ENCODE peak calls at places on chromosomes 2 and 18, in four cellular contexts. X is K562, E is HL-60, D is GM12878. A is an unnamed sample.

GRCh38 chr2:143575340-143575739 is 446.1 kb downstream of the ARHGAP15 start:
- DNase-seq in D (no peak), X (no peak), E (no peak), A (no peak)

GRCh38 chr18:60038731-60039130 is 138.9 kb downstream of the PMAIP1 start:
- DNase-seq in E (no peak), X (no peak), D (no peak), A (no peak)

GRCh38 chr2:213723707-213724106 is 439.4 kb downstream of the SPAG16 start:
- DNase-seq in X (no peak), E (no peak), D (no peak), A (no peak)

GRCh38 chr2:70947556-70948184 is 12.0 kb downstream of the ATP6V1B1 start:
- DNase-seq in D (no peak), X (no peak), E (no peak), A (no peak)

GRCh38 chr2:199443589-199444130 is 14.1 kb downstream of the SATB2 start:
- DNase-seq in D (no peak), E (no peak), X (no peak), A (no peak)

GRCh38 chr2:204871246-204871953 is 326.1 kb downstream of the PARD3B start:
- DNase-seq in D (no peak), X (no peak), E (no peak), A (no peak)

GRCh38 chr2:102253140-102253752 is 58.1 kb upstream of the IL1RL1 start:
- DNase-seq in D (no peak), E (no peak), X (no peak), A (no peak)

GRCh38 chr2:168552450-168552856 is 96.4 kb downstream of the CERS6 start:
- DNase-seq in E (peak), X (no peak), D (peak), A (peak)

GRCh38 chr2:108612514-108613183 is 78.4 kb downstream of the LIMS1 start:
- DNase-seq in D (peak), E (no peak), X (peak), A (no peak)

GRCh38 chr2:197369946-197370325 is 59.4 kb upstream of the ANKRD44 start:
- DNase-seq in E (no peak), X (no peak), D (no peak), A (no peak)

GRCh38 chr18:75075429-75075841 is 133.5 kb downstream of the PTGR3 start:
- DNase-seq in E (no peak), D (no peak), X (no peak), A (no peak)

GRCh38 chr2:72946466-72946865 is 29.1 kb downstream of the EMX1 start:
- DNase-seq in D (no peak), X (no peak), E (no peak), A (no peak)

GRCh38 chr2:186229265-186229664 is 256.8 kb upstream of the ZC3H15 start:
- DNase-seq in D (no peak), E (no peak), X (no peak), A (no peak)

GRCh38 chr2:195813401-195813800 is 156.4 kb downstream of the SLC39A10 start:
- DNase-seq in X (no peak), D (no peak), E (no peak), A (no peak)

GRCh38 chr2:19900536-19901200 is 1.1 kb downstream of the TTC32 start:
- DNase-seq in X (peak), E (peak), D (no peak), A (no peak)

GRCh38 chr2:35873921-35874320 is 481.7 kb upstream of the CRIM1 start:
- DNase-seq in E (no peak), D (no peak), X (no peak), A (no peak)

GRCh38 chr18:76246579-76246978 is 248.5 kb downstream of the ZNF516 start:
- DNase-seq in D (no peak), E (no peak), X (no peak), A (no peak)

GRCh38 chr18:79496978-79497637 is 101.4 kb downstream of the NFATC1 start:
- DNase-seq in E (no peak), D (no peak), X (no peak), A (no peak)

GRCh38 chr2:167551411-167551810 is 663.1 kb downstream of the XIRP2 start:
- DNase-seq in E (no peak), X (no peak), D (no peak), A (no peak)

GRCh38 chr2:1981850-1982249 is 237.5 kb upstream of the PXDN start:
- DNase-seq in X (no peak), E (no peak), D (no peak), A (no peak)

GRCh38 chr2:225091336-225091735 is 49.1 kb upstream of the DOCK10 start:
- DNase-seq in E (no peak), X (no peak), D (no peak), A (no peak)

GRCh38 chr18:72181241-72181764 is 362.8 kb downstream of the CBLN2 start:
- DNase-seq in E (no peak), X (no peak), D (peak), A (no peak)

GRCh38 chr2:233935426-233935825 is 18.3 kb downstream of the TRPM8 start:
- DNase-seq in X (no peak), D (no peak), E (no peak), A (no peak)
- TF ChIP-seq POLR2AphosphoS5 in X (no peak), D (no peak), E (no peak), A (no peak)

GRCh38 chr2:11370377-11371098 is 26.1 kb upstream of the ROCK2 start:
- DNase-seq in X (no peak), E (no peak), D (no peak), A (no peak)
- TF ChIP-seq SPI1 in X (no peak), E (no peak), D (no peak), A (no peak)

GRCh38 chr2:38377501-38378258 is 607 bp upstream of the ATL2 start:
- DNase-seq in E (no peak), X (no peak), D (no peak), A (no peak)
- TF ChIP-seq POLR2AphosphoS5 in E (no peak), X (no peak), D (no peak), A (no peak)

GRCh38 chr2:18209934-18210639 is 331.6 kb downstream of the KCNS3 start:
- DNase-seq in D (no peak), E (no peak), X (no peak), A (no peak)
- TF ChIP-seq SPI1 in D (no peak), E (no peak), X (no peak), A (no peak)

DNA sequence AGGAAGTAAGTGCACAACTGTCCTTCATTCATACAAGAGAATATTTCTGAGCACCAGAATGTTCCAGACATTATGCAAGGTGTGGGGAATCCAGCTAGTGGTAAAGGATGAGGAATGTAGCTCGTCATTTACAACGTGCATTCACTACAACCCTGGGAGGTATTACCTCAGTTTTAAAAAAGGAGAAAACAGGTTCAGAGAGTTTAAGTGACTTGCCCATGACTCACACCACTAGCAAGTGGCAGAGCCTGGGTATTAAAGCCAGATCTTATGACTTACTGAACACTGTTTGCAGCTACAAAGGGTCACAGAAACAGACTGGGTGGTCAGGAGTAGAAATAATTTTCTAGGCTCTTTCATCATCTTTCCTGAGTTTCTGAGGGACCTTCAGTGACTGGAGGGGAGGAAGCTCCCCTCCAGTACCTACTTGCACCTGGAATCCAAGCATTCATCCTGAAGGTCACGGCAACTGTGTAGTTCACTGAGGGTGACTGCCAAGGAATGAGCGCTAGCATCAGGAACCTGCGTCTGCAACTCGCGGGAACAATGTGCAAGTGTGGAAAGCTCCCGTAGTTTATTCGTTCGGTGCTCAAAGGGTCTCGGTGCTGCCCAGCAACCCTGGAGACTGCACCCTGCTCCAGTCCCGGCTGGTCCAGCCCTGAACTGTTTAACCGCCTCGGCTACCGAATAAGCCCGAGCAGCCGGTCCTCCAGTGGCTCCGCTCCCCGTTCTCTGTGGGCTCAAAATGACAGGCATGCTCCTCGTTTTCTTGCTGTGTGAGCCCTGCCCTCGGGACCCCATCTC is 647 bp downstream of the CCDC121 start:
- DNase-seq in X (no peak), D (no peak), E (peak), A (peak)
- TF ChIP-seq POLR2AphosphoS5 in X (no peak), D (no peak), E (no peak), A (no peak)

DNA sequence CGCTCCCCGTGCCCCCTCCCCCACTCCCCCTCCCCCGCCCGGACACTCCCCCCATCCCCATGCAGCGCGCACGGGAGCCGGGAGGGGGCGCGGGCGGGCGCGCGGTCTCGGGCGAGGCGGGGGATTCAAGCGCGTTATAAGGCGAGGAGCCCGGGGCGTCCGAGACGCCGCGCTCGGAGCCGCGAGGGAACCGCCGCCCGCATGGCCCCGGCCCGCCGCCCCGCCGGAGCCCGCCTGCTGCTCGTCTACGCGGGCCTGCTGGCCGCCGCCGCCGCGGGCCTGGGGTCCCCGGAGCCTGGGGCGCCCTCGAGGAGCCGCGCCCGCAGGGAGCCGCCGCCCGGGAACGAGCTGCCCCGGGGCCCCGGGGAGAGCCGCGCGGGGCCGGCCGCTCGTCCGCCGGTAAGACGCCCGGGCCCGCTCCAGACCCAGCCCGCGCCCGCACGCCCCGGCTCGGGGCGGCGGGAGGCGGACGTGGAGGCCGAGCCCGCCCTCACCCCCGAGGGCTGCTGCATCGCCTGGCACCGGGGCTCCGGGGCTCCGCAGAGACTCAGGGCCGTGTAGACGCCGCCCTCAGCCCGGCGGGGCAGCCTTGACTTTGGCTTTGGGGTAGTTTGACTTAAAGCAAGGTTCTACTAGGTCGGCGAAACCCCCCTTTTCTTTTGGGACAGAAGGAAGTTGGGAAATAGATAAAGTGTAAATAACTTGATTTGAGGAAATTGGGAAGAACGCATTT is at the start of gene ERFE:
- DNase-seq in E (peak), X (peak), D (no peak), A (peak)
- TF ChIP-seq SPI1 in E (no peak), X (no peak), D (no peak), A (no peak)

DNA sequence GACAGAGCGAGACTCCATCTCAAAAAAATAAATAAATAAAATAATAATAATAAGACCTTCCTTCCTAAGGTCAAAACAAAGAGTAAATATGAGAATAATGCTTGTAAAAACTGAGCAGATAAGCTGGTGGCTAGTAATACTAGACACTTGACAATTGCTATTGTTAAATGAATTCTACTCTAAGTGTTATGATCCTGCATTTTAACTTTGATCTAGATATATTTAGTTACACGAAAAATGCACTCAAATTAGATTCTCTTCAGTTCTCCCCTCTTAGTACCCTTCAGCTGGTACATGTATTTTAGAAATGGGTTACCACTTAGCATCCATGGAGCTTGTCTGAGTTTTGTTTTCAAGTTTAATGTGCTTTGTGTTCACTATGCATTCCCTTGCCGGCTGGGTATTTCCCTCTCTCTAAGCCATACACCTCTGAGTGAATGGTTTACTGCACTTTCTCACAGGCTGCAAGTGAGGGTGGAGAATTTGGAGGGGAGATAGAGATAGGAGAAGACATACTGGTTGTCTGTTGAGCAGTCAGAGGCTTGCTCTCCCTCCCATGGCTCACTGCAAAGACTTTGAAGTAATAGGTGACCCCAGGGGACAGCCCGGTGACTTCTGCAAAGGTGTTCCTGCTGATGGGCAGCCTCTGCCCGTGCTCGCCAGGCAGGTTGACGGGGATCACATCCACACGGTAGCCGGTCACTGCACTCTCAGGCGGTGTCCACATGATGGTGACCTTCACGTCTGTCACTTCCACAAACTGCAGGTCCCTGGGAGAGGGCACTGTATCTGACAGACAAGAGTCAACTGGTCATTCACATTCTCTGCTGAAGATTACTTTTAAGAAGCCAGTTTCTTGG is 29.9 kb downstream of the FN1 start:
- DNase-seq in X (no peak), E (no peak), D (no peak), A (no peak)
- TF ChIP-seq POLR2AphosphoS5 in X (no peak), E (no peak), D (no peak), A (no peak)